ENCODE peak calls at places on chromosomes 11 and 22, in six cellular contexts. Z is GM12891, N is IMR-90, D is lower leg skin, W is NB4, F is HCT116. R is an unnamed sample.

GRCh38 chr11:21258414-21258813 is 589.0 kb downstream of the NELL1 start:
- DNase-seq in Z (no peak), N (no peak), D (no peak), W (no peak), F (no peak), R (no peak)

GRCh38 chr11:13339196-13340153 is 61.9 kb downstream of the BMAL1 start:
- DNase-seq in Z (no peak), N (peak), D (no peak), W (peak), F (no peak), R (peak)

GRCh38 chr11:82398300-82398815 is 335.3 kb downstream of the FAM181B start:
- DNase-seq in Z (no peak), N (no peak), D (peak), W (no peak), F (no peak), R (no peak)

GRCh38 chr22:37566903-37567798 is 6.9 kb downstream of the CDC42EP1 start:
- DNase-seq in Z (peak), N (peak), D (no peak), W (peak), F (peak), R (no peak)

GRCh38 chr22:45455621-45456020 is 42.1 kb downstream of the RIBC2 start:
- DNase-seq in Z (no peak), N (no peak), D (no peak), W (no peak), F (no peak), R (no peak)

GRCh38 chr11:116658876-116659535 is 113.8 kb downstream of the BUD13 start:
- DNase-seq in Z (no peak), N (no peak), D (no peak), W (no peak), F (no peak), R (no peak)

GRCh38 chr22:25488244-25489020 is 76.0 kb upstream of the GRK3 start:
- DNase-seq in Z (no peak), N (peak), D (no peak), W (peak), F (peak), R (peak)

GRCh38 chr22:41482319-41482935 is 13.5 kb downstream of the ACO2 start:
- DNase-seq in Z (no peak), N (peak), D (no peak), W (peak), F (no peak), R (no peak)

GRCh38 chr11:45925550-45925949 is 3.1 kb downstream of the LARGE2 start:
- DNase-seq in Z (no peak), N (no peak), D (no peak), W (no peak), F (no peak), R (no peak)

GRCh38 chr11:8033312-8033715 is 46.2 kb downstream of the EIF3F start:
- DNase-seq in Z (peak), N (peak), D (peak), W (peak), F (peak), R (peak)

GRCh38 chr11:66346476-66347424 is 679 bp downstream of the B4GAT1 start:
- DNase-seq in Z (no peak), N (no peak), D (no peak), W (peak), F (no peak), R (no peak)

GRCh38 chr11:47376543-47377371 is 1.6 kb downstream of the SPI1 start:
- DNase-seq in Z (no peak), N (no peak), D (peak), W (peak), F (no peak), R (no peak)
- TF ChIP-seq POLR2A in Z (no peak), N (no peak), D (no peak), W (peak), F (no peak), R (no peak)

DNA sequence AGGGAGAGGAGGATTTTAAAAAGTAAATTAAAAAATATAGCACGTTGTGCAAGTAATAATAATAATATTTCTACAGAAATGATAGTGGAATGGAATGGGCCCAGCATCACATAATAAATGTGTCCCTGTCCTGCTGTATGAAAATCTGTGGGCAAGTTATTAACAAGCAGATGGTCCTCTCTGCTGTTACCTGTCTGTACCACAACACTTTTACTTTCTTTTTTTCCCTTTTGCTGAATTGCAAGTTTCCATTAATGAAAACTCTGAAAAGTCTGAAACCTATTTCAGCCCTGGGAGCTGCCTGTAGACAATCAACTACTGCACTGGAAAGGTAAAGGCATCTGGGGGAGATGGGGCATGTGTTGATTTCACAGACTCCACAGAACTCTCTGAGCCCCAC is 937.1 kb downstream of the OPCML start:
- DNase-seq in Z (no peak), N (no peak), D (no peak), W (no peak), F (no peak), R (no peak)
- TF ChIP-seq POLR2A in Z (no peak), N (no peak), D (no peak), W (no peak), F (no peak), R (no peak)

GRCh38 chr11:73376168-73376802 is at the start of gene RELT:
- DNase-seq in Z (peak), N (peak), D (peak), W (peak), F (peak), R (peak)
- TF ChIP-seq POLR2A in Z (peak), N (peak), D (no peak), W (peak), F (peak), R (peak)

DNA sequence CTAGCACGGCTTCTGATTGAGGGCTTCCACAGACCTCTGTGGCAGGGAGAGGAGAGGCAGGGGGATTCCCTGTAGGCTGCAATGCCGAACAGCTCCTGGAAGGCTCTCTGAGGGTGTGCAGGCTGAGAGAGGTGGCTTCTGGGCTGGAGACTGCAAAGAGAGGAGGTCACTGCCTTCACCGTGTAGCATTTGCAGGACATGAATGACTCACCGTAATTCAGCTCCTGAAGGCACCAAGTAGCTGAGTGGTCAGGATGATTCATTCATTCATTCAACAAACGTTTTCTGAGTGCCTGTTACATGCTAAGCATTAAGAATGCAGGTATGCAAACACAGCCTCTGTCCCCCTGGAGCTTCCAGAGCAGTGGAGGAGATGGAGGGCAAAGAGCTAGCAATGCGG is 18.0 kb upstream of the EIF3D start:
- DNase-seq in Z (no peak), N (peak), D (no peak), W (peak), F (peak), R (no peak)
- TF ChIP-seq POLR2A in Z (no peak), N (no peak), D (no peak), W (no peak), F (no peak), R (no peak)

GRCh38 chr11:2375964-2376551 is 1.1 kb upstream of the CD81 start:
- DNase-seq in Z (no peak), N (no peak), D (peak), W (no peak), F (no peak), R (no peak)

GRCh38 chr11:2379471-2380174 is 2.5 kb downstream of the CD81 start:
- DNase-seq in Z (no peak), N (no peak), D (peak), W (no peak), F (no peak), R (no peak)

GRCh38 chr11:2376751-2377451 is at the start of gene CD81:
- DNase-seq in Z (peak), N (peak), D (peak), W (peak), F (no peak), R (peak)

GRCh38 chr11:2378527-2379210 is 1.6 kb downstream of the CD81 start:
- DNase-seq in Z (no peak), N (peak), D (peak), W (no peak), F (no peak), R (no peak)

DNA sequence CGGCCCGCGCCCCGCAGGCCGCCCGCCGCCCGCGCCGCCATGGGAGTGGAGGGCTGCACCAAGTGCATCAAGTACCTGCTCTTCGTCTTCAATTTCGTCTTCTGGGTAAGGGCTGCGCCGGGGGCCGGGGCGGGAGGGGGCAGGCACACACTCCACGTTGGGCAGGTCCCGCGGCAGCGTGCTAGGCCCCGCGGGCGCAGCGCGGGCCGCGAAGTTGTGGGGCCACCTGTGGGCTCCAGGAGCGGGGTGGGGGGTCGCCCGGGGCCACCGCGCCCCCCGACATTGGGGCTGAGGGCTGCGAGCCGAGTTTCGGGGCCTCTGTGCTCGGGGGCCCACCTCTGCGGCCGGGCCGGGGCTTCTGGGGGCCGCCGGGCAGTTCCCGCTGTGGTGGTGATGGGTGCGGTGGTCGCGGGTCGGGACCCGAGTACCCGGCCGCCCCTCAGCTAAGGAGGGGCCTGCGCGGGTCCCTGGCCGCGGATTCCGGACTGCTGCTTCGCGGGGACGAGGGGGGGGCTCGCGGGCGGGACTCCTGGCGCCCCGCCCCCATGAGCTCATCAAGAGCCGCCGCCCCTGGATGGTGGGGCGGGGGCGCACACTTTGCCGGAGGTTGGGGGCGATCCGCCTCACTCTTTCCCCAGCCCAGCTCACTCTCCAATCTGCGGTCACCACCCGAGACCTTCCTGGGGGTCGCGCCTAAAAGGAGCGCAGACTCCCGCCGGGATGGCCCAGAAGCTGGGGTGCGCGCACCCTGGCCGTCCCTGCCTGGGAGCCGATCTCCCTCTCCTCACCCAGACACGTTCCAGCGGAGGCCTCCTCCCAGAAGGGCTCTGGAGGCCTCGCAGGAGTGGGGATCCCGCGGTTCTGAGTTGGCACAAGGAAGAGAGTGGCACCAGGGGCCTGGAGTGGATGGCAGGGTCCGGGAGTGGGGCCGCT is 667 bp downstream of the CD81 start:
- DNase-seq in Z (peak), N (peak), D (peak), W (peak), F (no peak), R (peak)
- TF ChIP-seq POLR2A in Z (no peak), N (peak), D (no peak), W (peak), F (no peak), R (no peak)

GRCh38 chr11:104897891-104898684 is at the start of gene CASP12:
- DNase-seq in Z (no peak), N (peak), D (no peak), W (no peak), F (no peak), R (no peak)
- TF ChIP-seq POLR2A in Z (no peak), N (no peak), D (no peak), W (no peak), F (no peak), R (no peak)

DNA sequence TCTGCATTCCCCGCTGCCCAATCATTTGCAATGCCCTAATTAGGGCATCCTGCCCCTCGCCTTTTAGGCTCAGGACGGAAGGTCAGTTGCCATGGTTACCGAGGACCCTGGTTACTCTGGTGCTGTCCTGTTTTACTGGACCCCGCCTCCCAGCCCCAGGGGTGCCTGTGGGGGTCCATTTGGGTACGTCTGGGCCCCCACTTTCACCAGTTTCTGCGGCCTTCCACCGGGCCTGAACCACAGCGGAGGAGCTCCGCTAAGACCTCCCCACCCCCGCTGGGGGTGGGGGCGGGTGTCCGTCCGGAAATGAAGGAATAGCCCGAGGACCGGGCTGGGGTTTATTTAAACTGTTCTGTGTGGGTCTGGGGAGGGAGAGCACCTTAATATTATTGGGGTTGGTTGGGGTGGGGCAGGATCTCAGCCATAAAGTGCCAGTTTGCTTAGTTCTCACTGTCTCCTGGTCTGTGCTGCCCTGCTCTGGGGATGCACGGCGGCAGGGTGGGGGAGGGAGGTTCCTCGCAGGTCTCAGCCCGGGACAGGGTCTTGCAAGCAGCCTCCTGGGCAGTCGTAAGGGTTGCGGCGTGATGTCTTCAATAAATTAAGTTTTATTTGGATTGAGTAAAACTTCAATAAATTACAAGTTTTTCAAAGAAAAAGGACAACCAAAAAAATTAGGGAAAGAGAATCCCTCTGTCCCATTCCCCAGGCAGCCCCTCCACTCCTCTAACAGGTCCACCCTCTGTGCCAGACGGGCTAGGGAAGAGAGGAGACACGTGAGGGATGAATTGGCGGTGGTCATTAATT is 5.3 kb downstream of the PHOX2A start:
- DNase-seq in Z (no peak), N (no peak), D (no peak), W (no peak), F (no peak), R (no peak)
- TF ChIP-seq POLR2A in Z (no peak), N (no peak), D (no peak), W (no peak), F (no peak), R (no peak)

DNA sequence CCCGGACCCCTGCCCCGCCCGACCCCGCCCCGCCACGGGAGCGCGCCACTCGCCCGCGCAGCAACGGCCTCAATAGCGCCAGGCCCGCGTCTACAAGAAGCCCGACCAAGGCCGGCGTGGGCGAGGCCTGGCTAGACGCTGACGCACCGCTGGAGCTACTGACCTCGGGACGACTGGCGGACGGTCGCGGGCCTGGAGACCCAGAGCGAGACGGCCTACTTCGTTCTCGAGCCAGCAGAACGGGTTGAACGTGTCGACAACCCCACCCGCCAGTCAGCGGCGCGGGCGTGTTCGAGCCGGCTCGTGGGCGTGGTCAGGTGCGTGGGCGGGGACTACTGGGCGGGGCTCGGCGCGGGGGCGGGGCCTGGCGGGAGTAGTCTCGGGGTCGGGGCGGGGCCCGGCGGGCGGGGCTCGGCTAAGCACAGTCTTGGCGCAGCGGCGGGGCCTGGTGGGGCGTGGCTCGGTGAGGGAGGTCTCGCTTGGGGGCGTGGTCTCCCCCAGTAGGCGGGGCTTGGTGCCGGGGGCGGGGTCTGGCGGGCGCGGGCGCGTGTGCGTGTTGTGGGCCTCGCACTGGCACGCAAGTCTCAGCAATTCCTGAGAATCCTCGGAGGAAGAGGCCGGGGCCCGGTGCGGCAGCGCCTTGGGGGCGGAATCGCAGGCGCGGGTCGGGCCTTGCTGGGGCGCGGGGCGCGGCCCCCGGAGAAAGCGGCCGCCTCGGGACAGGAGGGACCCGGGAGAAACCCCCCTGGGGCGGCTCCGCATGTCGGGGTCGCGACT is at the start of gene RNH1:
- DNase-seq in Z (peak), N (peak), D (peak), W (peak), F (peak), R (peak)
- TF ChIP-seq POLR2A in Z (no peak), N (peak), D (peak), W (peak), F (peak), R (peak)

DNA sequence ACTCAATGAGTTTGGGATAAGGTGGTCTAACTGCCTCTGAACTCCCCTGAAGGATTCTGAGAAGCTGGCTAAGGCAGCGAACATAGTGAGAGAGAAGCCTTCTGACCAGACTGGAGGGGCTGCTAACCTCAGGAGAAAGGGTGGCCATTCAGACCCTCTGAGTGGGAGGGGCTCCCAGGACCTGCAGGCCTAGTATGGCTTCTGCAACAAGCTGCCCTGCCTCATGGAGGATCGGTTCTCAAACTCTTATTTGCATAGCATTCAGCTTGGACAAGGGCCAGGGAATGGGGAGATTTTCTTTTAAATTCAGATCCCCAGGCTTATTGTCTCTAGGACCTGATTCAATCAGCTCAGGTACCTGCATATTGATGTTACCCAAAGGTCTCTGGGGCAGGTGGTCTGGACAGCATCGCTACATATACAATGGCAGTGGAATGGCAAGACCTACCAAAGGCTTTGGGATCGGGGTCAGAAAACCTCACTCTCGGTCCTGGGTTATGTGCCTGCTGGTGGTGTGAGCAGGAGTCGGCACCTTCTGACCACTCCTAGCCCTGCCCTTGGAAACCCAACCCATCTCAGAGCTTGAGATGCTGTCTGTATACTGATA is 599.1 kb downstream of the BRD1 start:
- DNase-seq in Z (no peak), N (no peak), D (peak), W (no peak), F (no peak), R (no peak)
- TF ChIP-seq POLR2A in Z (no peak), N (no peak), D (no peak), W (no peak), F (no peak), R (no peak)